ENCODE peak calls at places on chromosomes 16 and 17, in ten cellular contexts. One of them, this sample, is unnamed.

GRCh38 chr16:11391576-11391975 is 46.3 kb downstream of the RMI2 start:
- DNase-seq in CD8-positive, alpha-beta T cell: no peak
- DNase-seq in NCI-H2171 treated with DMSO at 0.1 percent for 48 hours: no peak
- DNase-seq in choroid plexus epithelial cell: no peak
- DNase-seq in astrocyte of the hippocampus: no peak
- DNase-seq in cardiac fibroblast: no peak
- DNase-seq in hypothalamus: no peak
- DNase-seq in brain pericyte: no peak
- DNase-seq in C1 segment of cervical spinal cord: no peak
- DNase-seq in B cell: peak
- DNase-seq in this sample: no peak

GRCh38 chr16:27899736-27900135 is 163.8 kb downstream of the GSG1L start:
- DNase-seq in CD8-positive, alpha-beta T cell: no peak
- DNase-seq in NCI-H2171 treated with DMSO at 0.1 percent for 48 hours: no peak
- DNase-seq in choroid plexus epithelial cell: no peak
- DNase-seq in astrocyte of the hippocampus: no peak
- DNase-seq in cardiac fibroblast: no peak
- DNase-seq in hypothalamus: no peak
- DNase-seq in brain pericyte: no peak
- DNase-seq in C1 segment of cervical spinal cord: no peak
- DNase-seq in B cell: no peak
- DNase-seq in this sample: no peak

GRCh38 chr16:85028638-85029412 is 1.2 kb downstream of the KIAA0513 start:
- DNase-seq in CD8-positive, alpha-beta T cell: peak
- DNase-seq in NCI-H2171 treated with DMSO at 0.1 percent for 48 hours: peak
- DNase-seq in choroid plexus epithelial cell: no peak
- DNase-seq in astrocyte of the hippocampus: peak
- DNase-seq in cardiac fibroblast: no peak
- DNase-seq in hypothalamus: peak
- DNase-seq in brain pericyte: no peak
- DNase-seq in C1 segment of cervical spinal cord: no peak
- DNase-seq in B cell: peak
- DNase-seq in this sample: peak

GRCh38 chr16:72560617-72561016 is 388.7 kb upstream of the PMFBP1 start:
- DNase-seq in CD8-positive, alpha-beta T cell: no peak
- DNase-seq in NCI-H2171 treated with DMSO at 0.1 percent for 48 hours: no peak
- DNase-seq in choroid plexus epithelial cell: peak
- DNase-seq in astrocyte of the hippocampus: no peak
- DNase-seq in cardiac fibroblast: peak
- DNase-seq in hypothalamus: no peak
- DNase-seq in brain pericyte: no peak
- DNase-seq in C1 segment of cervical spinal cord: no peak
- DNase-seq in B cell: no peak
- DNase-seq in this sample: peak

GRCh38 chr16:87056083-87056482 is 261.1 kb downstream of the C16orf95 start:
- DNase-seq in CD8-positive, alpha-beta T cell: no peak
- DNase-seq in NCI-H2171 treated with DMSO at 0.1 percent for 48 hours: no peak
- DNase-seq in choroid plexus epithelial cell: peak
- DNase-seq in astrocyte of the hippocampus: peak
- DNase-seq in cardiac fibroblast: peak
- DNase-seq in hypothalamus: no peak
- DNase-seq in brain pericyte: no peak
- DNase-seq in C1 segment of cervical spinal cord: no peak
- DNase-seq in B cell: no peak
- DNase-seq in this sample: no peak

GRCh38 chr16:85598141-85598540 is 15.0 kb upstream of the GSE1 start:
- DNase-seq in CD8-positive, alpha-beta T cell: no peak
- DNase-seq in NCI-H2171 treated with DMSO at 0.1 percent for 48 hours: no peak
- DNase-seq in choroid plexus epithelial cell: no peak
- DNase-seq in astrocyte of the hippocampus: no peak
- DNase-seq in cardiac fibroblast: no peak
- DNase-seq in hypothalamus: no peak
- DNase-seq in brain pericyte: no peak
- DNase-seq in C1 segment of cervical spinal cord: no peak
- DNase-seq in B cell: no peak
- DNase-seq in this sample: no peak

GRCh38 chr17:28783161-28783560 is 39.4 kb downstream of the TRAF4 start:
- DNase-seq in CD8-positive, alpha-beta T cell: no peak
- DNase-seq in NCI-H2171 treated with DMSO at 0.1 percent for 48 hours: no peak
- DNase-seq in choroid plexus epithelial cell: no peak
- DNase-seq in astrocyte of the hippocampus: no peak
- DNase-seq in cardiac fibroblast: no peak
- DNase-seq in hypothalamus: no peak
- DNase-seq in brain pericyte: no peak
- DNase-seq in C1 segment of cervical spinal cord: no peak
- DNase-seq in B cell: no peak
- DNase-seq in this sample: no peak

GRCh38 chr17:77470800-77471733 is 330.3 kb downstream of the SEC14L1 start:
- DNase-seq in CD8-positive, alpha-beta T cell: no peak
- DNase-seq in NCI-H2171 treated with DMSO at 0.1 percent for 48 hours: peak
- DNase-seq in choroid plexus epithelial cell: peak
- DNase-seq in astrocyte of the hippocampus: peak
- DNase-seq in cardiac fibroblast: peak
- DNase-seq in hypothalamus: no peak
- DNase-seq in brain pericyte: no peak
- DNase-seq in C1 segment of cervical spinal cord: no peak
- DNase-seq in B cell: no peak
- DNase-seq in this sample: peak

GRCh38 chr17:76014100-76014924 is 12.8 kb downstream of the EVPL start:
- DNase-seq in CD8-positive, alpha-beta T cell: peak
- DNase-seq in NCI-H2171 treated with DMSO at 0.1 percent for 48 hours: peak
- DNase-seq in choroid plexus epithelial cell: peak
- DNase-seq in astrocyte of the hippocampus: peak
- DNase-seq in cardiac fibroblast: peak
- DNase-seq in hypothalamus: no peak
- DNase-seq in brain pericyte: no peak
- DNase-seq in C1 segment of cervical spinal cord: peak
- DNase-seq in B cell: peak
- DNase-seq in this sample: peak

GRCh38 chr17:31598921-31599571 is 207.6 kb downstream of the RAB11FIP4 start:
- DNase-seq in CD8-positive, alpha-beta T cell: no peak
- DNase-seq in NCI-H2171 treated with DMSO at 0.1 percent for 48 hours: no peak
- DNase-seq in choroid plexus epithelial cell: peak
- DNase-seq in astrocyte of the hippocampus: peak
- DNase-seq in cardiac fibroblast: no peak
- DNase-seq in hypothalamus: no peak
- DNase-seq in brain pericyte: no peak
- DNase-seq in C1 segment of cervical spinal cord: no peak
- DNase-seq in B cell: no peak
- DNase-seq in this sample: no peak

GRCh38 chr17:73720187-73720834 is 76.1 kb upstream of the SDK2 start:
- DNase-seq in CD8-positive, alpha-beta T cell: no peak
- DNase-seq in NCI-H2171 treated with DMSO at 0.1 percent for 48 hours: no peak
- DNase-seq in choroid plexus epithelial cell: no peak
- DNase-seq in astrocyte of the hippocampus: no peak
- DNase-seq in cardiac fibroblast: no peak
- DNase-seq in hypothalamus: no peak
- DNase-seq in brain pericyte: no peak
- DNase-seq in C1 segment of cervical spinal cord: peak
- DNase-seq in B cell: no peak
- DNase-seq in this sample: peak

GRCh38 chr17:56532926-56533325 is 60.6 kb upstream of the NOG start:
- DNase-seq in CD8-positive, alpha-beta T cell: no peak
- DNase-seq in NCI-H2171 treated with DMSO at 0.1 percent for 48 hours: no peak
- DNase-seq in choroid plexus epithelial cell: no peak
- DNase-seq in astrocyte of the hippocampus: no peak
- DNase-seq in cardiac fibroblast: no peak
- DNase-seq in hypothalamus: no peak
- DNase-seq in brain pericyte: no peak
- DNase-seq in C1 segment of cervical spinal cord: no peak
- DNase-seq in B cell: no peak
- DNase-seq in this sample: no peak

GRCh38 chr17:79220201-79220714 is 145.6 kb downstream of the ENGASE start:
- DNase-seq in CD8-positive, alpha-beta T cell: no peak
- DNase-seq in NCI-H2171 treated with DMSO at 0.1 percent for 48 hours: peak
- DNase-seq in choroid plexus epithelial cell: no peak
- DNase-seq in astrocyte of the hippocampus: peak
- DNase-seq in cardiac fibroblast: no peak
- DNase-seq in hypothalamus: no peak
- DNase-seq in brain pericyte: no peak
- DNase-seq in C1 segment of cervical spinal cord: no peak
- DNase-seq in B cell: no peak
- DNase-seq in this sample: no peak

GRCh38 chr17:60065136-60065535 is 13.6 kb downstream of the HEATR6 start:
- DNase-seq in CD8-positive, alpha-beta T cell: no peak
- DNase-seq in NCI-H2171 treated with DMSO at 0.1 percent for 48 hours: no peak
- DNase-seq in choroid plexus epithelial cell: peak
- DNase-seq in astrocyte of the hippocampus: no peak
- DNase-seq in cardiac fibroblast: peak
- DNase-seq in hypothalamus: no peak
- DNase-seq in brain pericyte: no peak
- DNase-seq in C1 segment of cervical spinal cord: no peak
- DNase-seq in B cell: no peak
- DNase-seq in this sample: no peak

GRCh38 chr17:416293-417206 is 63.9 kb upstream of the RPH3AL start:
- DNase-seq in CD8-positive, alpha-beta T cell: no peak
- DNase-seq in NCI-H2171 treated with DMSO at 0.1 percent for 48 hours: no peak
- DNase-seq in choroid plexus epithelial cell: no peak
- DNase-seq in astrocyte of the hippocampus: no peak
- DNase-seq in cardiac fibroblast: no peak
- DNase-seq in hypothalamus: no peak
- DNase-seq in brain pericyte: no peak
- DNase-seq in C1 segment of cervical spinal cord: no peak
- DNase-seq in B cell: no peak
- DNase-seq in this sample: no peak

GRCh38 chr17:5354886-5355415 is 64.5 kb downstream of the NUP88 start:
- DNase-seq in CD8-positive, alpha-beta T cell: no peak
- DNase-seq in NCI-H2171 treated with DMSO at 0.1 percent for 48 hours: no peak
- DNase-seq in choroid plexus epithelial cell: no peak
- DNase-seq in astrocyte of the hippocampus: no peak
- DNase-seq in cardiac fibroblast: no peak
- DNase-seq in hypothalamus: no peak
- DNase-seq in brain pericyte: no peak
- DNase-seq in C1 segment of cervical spinal cord: no peak
- DNase-seq in B cell: no peak
- DNase-seq in this sample: no peak

GRCh38 chr17:61495161-61495857 is 43.1 kb downstream of the TBX4 start:
- DNase-seq in CD8-positive, alpha-beta T cell: no peak
- DNase-seq in NCI-H2171 treated with DMSO at 0.1 percent for 48 hours: no peak
- DNase-seq in choroid plexus epithelial cell: peak
- DNase-seq in astrocyte of the hippocampus: no peak
- DNase-seq in cardiac fibroblast: peak
- DNase-seq in hypothalamus: no peak
- DNase-seq in brain pericyte: no peak
- DNase-seq in C1 segment of cervical spinal cord: no peak
- DNase-seq in B cell: no peak
- DNase-seq in this sample: no peak

This sample was measured in BE2C.